ENCODE peak calls at places on chromosomes 5 and 9, in six cellular contexts. One of them, this sample, is unnamed.

GRCh38 chr5:91301459-91301858 is 81.7 kb downstream of the ARRDC3 start:
- DNase-seq in fibroblast of lung: no peak
- DNase-seq in tibial artery: no peak
- DNase-seq in GM12878: no peak
- DNase-seq in PC-9: no peak
- DNase-seq in fibroblast of mammary gland: peak; percentile 93
- DNase-seq in this sample: no peak

GRCh38 chr5:10250804-10251276 is 760 bp downstream of the CCT5 start:
- DNase-seq in fibroblast of lung: peak; percentile 39
- DNase-seq in tibial artery: no peak
- DNase-seq in GM12878: no peak
- DNase-seq in PC-9: no peak
- DNase-seq in fibroblast of mammary gland: peak; percentile 40
- DNase-seq in this sample: no peak

GRCh38 chr5:126137771-126138474 is 285.3 kb upstream of the GRAMD2B start:
- DNase-seq in fibroblast of lung: peak; percentile 73
- DNase-seq in tibial artery: no peak
- DNase-seq in GM12878: no peak
- DNase-seq in PC-9: no peak
- DNase-seq in fibroblast of mammary gland: peak; percentile 34
- DNase-seq in this sample: no peak

GRCh38 chr5:113356487-113356886 is 78.3 kb downstream of the TSSK1B start:
- DNase-seq in fibroblast of lung: no peak
- DNase-seq in tibial artery: no peak
- DNase-seq in GM12878: no peak
- DNase-seq in PC-9: no peak
- DNase-seq in fibroblast of mammary gland: no peak
- DNase-seq in this sample: no peak

GRCh38 chr5:117638581-117638980 is 1064.0 kb upstream of the SEMA6A start:
- DNase-seq in fibroblast of lung: no peak
- DNase-seq in tibial artery: no peak
- DNase-seq in GM12878: no peak
- DNase-seq in PC-9: no peak
- DNase-seq in fibroblast of mammary gland: no peak
- DNase-seq in this sample: no peak

GRCh38 chr9:95773061-95773433 is 102.4 kb upstream of the ERCC6L2 start:
- DNase-seq in fibroblast of lung: peak; percentile 85
- DNase-seq in tibial artery: no peak
- DNase-seq in GM12878: no peak
- DNase-seq in PC-9: no peak
- DNase-seq in fibroblast of mammary gland: no peak
- DNase-seq in this sample: no peak

GRCh38 chr5:111945535-111945934 is 188.5 kb upstream of the NREP start:
- DNase-seq in fibroblast of lung: peak; percentile 74
- DNase-seq in tibial artery: no peak
- DNase-seq in GM12878: no peak
- DNase-seq in PC-9: no peak
- DNase-seq in fibroblast of mammary gland: no peak
- DNase-seq in this sample: no peak

GRCh38 chr9:95073042-95073607 is 244.4 kb downstream of the FANCC start:
- DNase-seq in fibroblast of lung: no peak
- DNase-seq in tibial artery: peak; percentile 19
- DNase-seq in GM12878: no peak
- DNase-seq in PC-9: no peak
- DNase-seq in fibroblast of mammary gland: peak; percentile 35
- DNase-seq in this sample: no peak

GRCh38 chr9:36479086-36479485 is 79.0 kb upstream of the RNF38 start:
- DNase-seq in fibroblast of lung: no peak
- DNase-seq in tibial artery: no peak
- DNase-seq in GM12878: no peak
- DNase-seq in PC-9: no peak
- DNase-seq in fibroblast of mammary gland: no peak
- DNase-seq in this sample: no peak

GRCh38 chr9:106421772-106422171 is 441.2 kb upstream of the ZNF462 start:
- DNase-seq in fibroblast of lung: no peak
- DNase-seq in tibial artery: no peak
- DNase-seq in GM12878: peak; percentile 81
- DNase-seq in PC-9: no peak
- DNase-seq in fibroblast of mammary gland: no peak
- DNase-seq in this sample: peak; percentile 45

GRCh38 chr5:59673438-59674058 is 220.0 kb downstream of the PDE4D start:
- DNase-seq in fibroblast of lung: peak; percentile 41
- DNase-seq in tibial artery: no peak
- DNase-seq in GM12878: no peak
- DNase-seq in PC-9: peak; percentile 61
- DNase-seq in fibroblast of mammary gland: peak; percentile 61
- DNase-seq in this sample: no peak

GRCh38 chr9:137650779-137651178 is 32.0 kb downstream of the EHMT1 start:
- DNase-seq in fibroblast of lung: no peak
- DNase-seq in tibial artery: no peak
- DNase-seq in GM12878: no peak
- DNase-seq in PC-9: no peak
- DNase-seq in fibroblast of mammary gland: no peak
- DNase-seq in this sample: no peak

GRCh38 chr5:14449052-14449661 is 132.4 kb upstream of the OTULINL start:
- DNase-seq in fibroblast of lung: peak; percentile 97
- DNase-seq in tibial artery: no peak
- DNase-seq in GM12878: no peak
- DNase-seq in PC-9: no peak
- DNase-seq in fibroblast of mammary gland: peak; percentile 99
- DNase-seq in this sample: no peak

GRCh38 chr9:112048924-112049785 is 125.9 kb downstream of the SUSD1 start:
- DNase-seq in fibroblast of lung: peak; percentile 93
- DNase-seq in tibial artery: no peak
- DNase-seq in GM12878: no peak
- DNase-seq in PC-9: no peak
- DNase-seq in fibroblast of mammary gland: peak; percentile 90
- DNase-seq in this sample: no peak

GRCh38 chr5:37836173-37837100 is 3.4 kb downstream of the GDNF start:
- DNase-seq in fibroblast of lung: peak; percentile 51
- DNase-seq in tibial artery: no peak
- DNase-seq in GM12878: no peak
- DNase-seq in PC-9: no peak
- DNase-seq in fibroblast of mammary gland: peak; percentile 42
- DNase-seq in this sample: no peak

GRCh38 chr5:167295686-167296015 is 995.8 kb upstream of the WWC1 start:
- DNase-seq in fibroblast of lung: peak; percentile 34
- DNase-seq in tibial artery: no peak
- DNase-seq in GM12878: no peak
- DNase-seq in PC-9: peak; percentile 45
- DNase-seq in fibroblast of mammary gland: peak; percentile 22
- DNase-seq in this sample: no peak

GRCh38 chr5:44536650-44537260 is 147.5 kb upstream of the FGF10 start:
- DNase-seq in fibroblast of lung: no peak
- DNase-seq in tibial artery: peak; percentile 23
- DNase-seq in GM12878: no peak
- DNase-seq in PC-9: no peak
- DNase-seq in fibroblast of mammary gland: peak; percentile 78
- DNase-seq in this sample: no peak

GRCh38 chr5:179209359-179210150 is 135.7 kb downstream of the ADAMTS2 start:
- DNase-seq in fibroblast of lung: peak; percentile 72
- DNase-seq in tibial artery: no peak
- DNase-seq in GM12878: no peak
- DNase-seq in PC-9: no peak
- DNase-seq in fibroblast of mammary gland: peak; percentile 82
- DNase-seq in this sample: no peak

GRCh38 chr9:135343733-135344522 is 135.7 kb upstream of the PPP1R26 start:
- DNase-seq in fibroblast of lung: peak; percentile 4
- DNase-seq in tibial artery: no peak
- DNase-seq in GM12878: no peak
- DNase-seq in PC-9: no peak
- DNase-seq in fibroblast of mammary gland: peak; percentile 19
- DNase-seq in this sample: no peak

GRCh38 chr9:101201626-101202025 is 173.1 kb downstream of the PLPPR1 start:
- DNase-seq in fibroblast of lung: no peak
- DNase-seq in tibial artery: no peak
- DNase-seq in GM12878: no peak
- DNase-seq in PC-9: no peak
- DNase-seq in fibroblast of mammary gland: no peak
- DNase-seq in this sample: no peak

GRCh38 chr9:14308751-14309140 is 5.2 kb downstream of the NFIB start:
- DNase-seq in fibroblast of lung: peak; percentile 37
- DNase-seq in tibial artery: no peak
- DNase-seq in GM12878: no peak
- DNase-seq in PC-9: no peak
- DNase-seq in fibroblast of mammary gland: no peak
- DNase-seq in this sample: no peak

DNA sequence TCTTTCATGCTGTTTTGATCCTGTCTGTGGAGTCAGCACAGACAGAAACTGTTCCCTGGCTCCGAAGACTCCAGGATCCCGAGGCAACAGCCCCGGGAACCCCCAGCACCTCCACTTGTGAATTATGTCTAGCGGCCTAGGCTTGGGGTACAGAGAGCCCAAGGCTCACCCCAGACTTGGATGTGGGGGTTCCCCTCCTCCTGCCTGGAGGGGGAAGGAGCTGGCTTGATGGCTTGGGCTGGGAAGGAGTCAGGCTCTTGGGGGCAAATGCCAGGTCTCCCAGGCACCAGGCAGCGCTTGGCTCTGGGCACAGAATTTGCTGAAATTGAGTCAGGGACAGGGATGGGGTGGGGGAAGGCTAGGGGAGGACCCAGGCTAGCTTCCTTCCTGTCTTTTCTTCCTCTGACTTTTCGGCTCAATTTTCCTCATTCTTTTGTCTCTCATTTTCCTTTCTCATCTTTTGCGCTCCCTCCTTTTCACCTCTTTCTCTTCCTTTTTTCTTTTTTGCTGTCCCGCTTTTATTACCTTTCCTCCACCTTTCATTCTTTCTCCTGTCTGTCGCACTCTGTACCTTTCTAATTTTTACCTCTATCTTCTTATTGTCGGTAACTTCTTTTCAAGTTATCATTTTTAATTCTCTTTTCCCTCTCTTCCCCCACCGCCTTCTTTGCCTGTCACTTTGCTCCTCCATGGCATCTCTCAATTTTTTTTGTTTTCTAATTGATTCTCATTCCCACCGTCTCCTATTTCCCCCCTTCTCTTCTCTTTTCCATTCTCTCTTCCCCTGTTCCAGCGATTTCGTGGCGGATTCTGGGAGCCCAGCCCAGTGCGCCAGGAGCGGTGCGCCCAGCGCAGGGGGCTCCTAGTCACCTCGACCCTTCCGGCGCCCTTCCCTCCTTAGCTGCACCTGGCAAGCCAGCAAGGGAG is 10.5 kb downstream of the MSX2 start:
- DNase-seq in fibroblast of lung: no peak
- DNase-seq in tibial artery: no peak
- DNase-seq in GM12878: no peak
- DNase-seq in PC-9: no peak
- DNase-seq in fibroblast of mammary gland: no peak
- DNase-seq in this sample: no peak
- H3K4me3 ChIP-seq in fibroblast of lung: no peak overlapping the region
- H3K4me3 ChIP-seq in tibial artery: no peak overlapping the region
- H3K4me3 ChIP-seq in GM12878: no peak overlapping the region
- H3K4me3 ChIP-seq in PC-9: no peak overlapping the region
- H3K4me3 ChIP-seq in fibroblast of mammary gland: no peak overlapping the region
- H3K4me3 ChIP-seq in this sample: no peak overlapping the region

GRCh38 chr5:153496835-153497234 is 6.4 kb downstream of the GRIA1 start:
- DNase-seq in fibroblast of lung: peak; percentile 21
- DNase-seq in tibial artery: no peak
- DNase-seq in GM12878: no peak
- DNase-seq in PC-9: no peak
- DNase-seq in fibroblast of mammary gland: peak; percentile 56
- DNase-seq in this sample: no peak
- TF ChIP-seq CTCF in fibroblast of lung: peak; percentile 92
- TF ChIP-seq CTCF in tibial artery: peak; percentile 76
- TF ChIP-seq CTCF in GM12878: peak; percentile 68
- TF ChIP-seq CTCF in PC-9: peak; percentile 74
- TF ChIP-seq CTCF in fibroblast of mammary gland: peak; percentile 98
- TF ChIP-seq CTCF in this sample: peak; percentile 47

DNA sequence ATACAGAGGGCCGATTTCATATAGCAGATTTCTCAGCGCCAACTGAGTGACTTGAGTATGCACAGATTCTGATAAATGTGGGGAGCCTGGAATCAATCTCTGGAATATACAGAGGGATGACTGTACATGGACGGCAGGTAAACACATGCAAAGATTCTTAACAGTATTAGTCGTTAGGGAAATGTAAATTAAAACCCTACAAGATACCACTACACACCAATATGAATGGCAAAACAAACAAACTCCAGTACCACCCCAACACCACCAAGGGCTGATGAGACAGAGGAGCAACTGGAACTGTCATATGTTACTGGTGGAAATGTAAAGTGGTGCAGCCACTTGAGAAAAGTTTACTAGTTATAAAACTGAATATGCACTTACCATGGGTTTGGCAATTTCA is 8.3 kb upstream of the FER start:
- DNase-seq in fibroblast of lung: no peak
- DNase-seq in tibial artery: no peak
- DNase-seq in GM12878: no peak
- DNase-seq in PC-9: no peak
- DNase-seq in fibroblast of mammary gland: no peak
- DNase-seq in this sample: no peak
- H3K4me3 ChIP-seq in fibroblast of lung: no peak overlapping the region
- H3K4me3 ChIP-seq in tibial artery: no peak overlapping the region
- H3K4me3 ChIP-seq in GM12878: no peak overlapping the region
- H3K4me3 ChIP-seq in PC-9: no peak overlapping the region
- H3K4me3 ChIP-seq in fibroblast of mammary gland: no peak overlapping the region
- H3K4me3 ChIP-seq in this sample: no peak overlapping the region

GRCh38 chr5:83741571-83741970 is 20.9 kb upstream of the HAPLN1 start:
- DNase-seq in fibroblast of lung: no peak
- DNase-seq in tibial artery: no peak
- DNase-seq in GM12878: no peak
- DNase-seq in PC-9: no peak
- DNase-seq in fibroblast of mammary gland: no peak
- DNase-seq in this sample: no peak
- TF ChIP-seq CTCF in fibroblast of lung: no peak
- TF ChIP-seq CTCF in tibial artery: no peak
- TF ChIP-seq CTCF in GM12878: no peak
- TF ChIP-seq CTCF in PC-9: no peak
- TF ChIP-seq CTCF in fibroblast of mammary gland: no peak
- TF ChIP-seq CTCF in this sample: no peak